ENCODE peak calls at places on chromosomes 12 and 14, in four cellular contexts. One of them, this sample, is unnamed.
A peak's percentile ranks its signal among the peaks of the same experiment; 100 is the strongest.

GRCh38 chr12:115870527-115870926 is 407.0 kb downstream of the MED13L start:
- DNase-seq in GM10248: no peak
- DNase-seq in heart right ventricle: peak; percentile 26
- DNase-seq in endothelial cell of umbilical vein: no peak
- DNase-seq in this sample: no peak

GRCh38 chr14:72643317-72643801 is 250.5 kb downstream of the DPF3 start:
- DNase-seq in GM10248: no peak
- DNase-seq in heart right ventricle: no peak
- DNase-seq in endothelial cell of umbilical vein: peak; percentile 96
- DNase-seq in this sample: no peak

GRCh38 chr12:131276501-131277185 is 322.9 kb downstream of the ADGRD1 start:
- DNase-seq in GM10248: no peak
- DNase-seq in heart right ventricle: no peak
- DNase-seq in endothelial cell of umbilical vein: no peak
- DNase-seq in this sample: no peak

GRCh38 chr12:46452061-46452615 is 79.6 kb upstream of the SLC38A2 start:
- DNase-seq in GM10248: no peak
- DNase-seq in heart right ventricle: no peak
- DNase-seq in endothelial cell of umbilical vein: peak; percentile 62
- DNase-seq in this sample: no peak

GRCh38 chr12:232731-233614 is 19.0 kb upstream of the SLC6A12 start:
- DNase-seq in GM10248: no peak
- DNase-seq in heart right ventricle: no peak
- DNase-seq in endothelial cell of umbilical vein: no peak
- DNase-seq in this sample: no peak

GRCh38 chr12:57027805-57028153 is 11.4 kb upstream of the TAC3 start:
- DNase-seq in GM10248: no peak
- DNase-seq in heart right ventricle: no peak
- DNase-seq in endothelial cell of umbilical vein: no peak
- DNase-seq in this sample: no peak

GRCh38 chr12:602700-603068 is 60.6 kb downstream of the NINJ2 start:
- DNase-seq in GM10248: no peak
- DNase-seq in heart right ventricle: no peak
- DNase-seq in endothelial cell of umbilical vein: no peak
- DNase-seq in this sample: no peak

GRCh38 chr12:114361545-114361944 is 44.4 kb downstream of the TBX5 start:
- DNase-seq in GM10248: no peak
- DNase-seq in heart right ventricle: no peak
- DNase-seq in endothelial cell of umbilical vein: no peak
- DNase-seq in this sample: no peak

GRCh38 chr14:105086833-105087307 is 21.6 kb upstream of the GPR132 start:
- DNase-seq in GM10248: peak; percentile 87
- DNase-seq in heart right ventricle: peak; percentile 85
- DNase-seq in endothelial cell of umbilical vein: peak; percentile 68
- DNase-seq in this sample: peak; percentile 89

GRCh38 chr12:6647083-6647604 is at the start of gene ACRBP:
- DNase-seq in GM10248: peak; percentile 78
- DNase-seq in heart right ventricle: peak; percentile 87
- DNase-seq in endothelial cell of umbilical vein: peak; percentile 73
- DNase-seq in this sample: peak; percentile 38

GRCh38 chr14:96384740-96385139 is 7.2 kb upstream of the AK7 start:
- DNase-seq in GM10248: no peak
- DNase-seq in heart right ventricle: no peak
- DNase-seq in endothelial cell of umbilical vein: no peak
- DNase-seq in this sample: no peak

GRCh38 chr14:93970967-93971634 is 5.3 kb downstream of the ASB2 start:
- DNase-seq in GM10248: peak; percentile 77
- DNase-seq in heart right ventricle: no peak
- DNase-seq in endothelial cell of umbilical vein: no peak
- DNase-seq in this sample: peak; percentile 35

GRCh38 chr12:62135553-62136200 is 124.5 kb upstream of the USP15 start:
- DNase-seq in GM10248: no peak
- DNase-seq in heart right ventricle: no peak
- DNase-seq in endothelial cell of umbilical vein: no peak
- DNase-seq in this sample: no peak

GRCh38 chr12:47155457-47156166 is 75.9 kb upstream of the AMIGO2 start:
- DNase-seq in GM10248: no peak
- DNase-seq in heart right ventricle: no peak
- DNase-seq in endothelial cell of umbilical vein: no peak
- DNase-seq in this sample: no peak

GRCh38 chr14:91931478-91932088 is 15.9 kb downstream of the FBLN5 start:
- DNase-seq in GM10248: no peak
- DNase-seq in heart right ventricle: no peak
- DNase-seq in endothelial cell of umbilical vein: no peak
- DNase-seq in this sample: no peak

GRCh38 chr12:10223208-10223607 is 10.5 kb downstream of the GABARAPL1 start:
- DNase-seq in GM10248: no peak
- DNase-seq in heart right ventricle: no peak
- DNase-seq in endothelial cell of umbilical vein: no peak
- DNase-seq in this sample: no peak

GRCh38 chr12:101078881-101079280 is 131.2 kb downstream of the SLC5A8 start:
- DNase-seq in GM10248: no peak
- DNase-seq in heart right ventricle: no peak
- DNase-seq in endothelial cell of umbilical vein: no peak
- DNase-seq in this sample: no peak

GRCh38 chr14:52545584-52546317 is 6.6 kb downstream of the TXNDC16 start:
- DNase-seq in GM10248: no peak
- DNase-seq in heart right ventricle: no peak
- DNase-seq in endothelial cell of umbilical vein: no peak
- DNase-seq in this sample: no peak

GRCh38 chr14:80996049-80996901 is 40.9 kb downstream of the TSHR start:
- DNase-seq in GM10248: peak; percentile 38
- DNase-seq in heart right ventricle: no peak
- DNase-seq in endothelial cell of umbilical vein: peak; percentile 44
- DNase-seq in this sample: no peak

GRCh38 chr12:12003609-12004008 is 67.1 kb upstream of the BCL2L14 start:
- DNase-seq in GM10248: no peak
- DNase-seq in heart right ventricle: no peak
- DNase-seq in endothelial cell of umbilical vein: no peak
- DNase-seq in this sample: no peak

GRCh38 chr12:3604750-3605638 is 114.0 kb downstream of the PRMT8 start:
- DNase-seq in GM10248: no peak
- DNase-seq in heart right ventricle: peak; percentile 80
- DNase-seq in endothelial cell of umbilical vein: peak; percentile 41
- DNase-seq in this sample: no peak

GRCh38 chr14:106564058-106564643 is 1037.8 kb downstream of the TMEM121 start:
- DNase-seq in GM10248: peak; percentile 62
- DNase-seq in heart right ventricle: no peak
- DNase-seq in endothelial cell of umbilical vein: no peak
- DNase-seq in this sample: peak; percentile 59

GRCh38 chr12:57896437-57897201 is 44.7 kb upstream of the ATP23 start:
- DNase-seq in GM10248: no peak
- DNase-seq in heart right ventricle: peak; percentile 83
- DNase-seq in endothelial cell of umbilical vein: peak; percentile 75
- DNase-seq in this sample: no peak

GRCh38 chr12:5785601-5786000 is 159.5 kb downstream of the ANO2 start:
- DNase-seq in GM10248: no peak
- DNase-seq in heart right ventricle: no peak
- DNase-seq in endothelial cell of umbilical vein: no peak
- DNase-seq in this sample: no peak

GRCh38 chr12:124508323-124509096 is 58.9 kb downstream of the NCOR2 start:
- DNase-seq in GM10248: peak; percentile 60
- DNase-seq in heart right ventricle: peak; percentile 23
- DNase-seq in endothelial cell of umbilical vein: no peak
- DNase-seq in this sample: no peak

GRCh38 chr12:71011261-71011660 is 90.7 kb upstream of the PTPRR start:
- DNase-seq in GM10248: no peak
- DNase-seq in heart right ventricle: no peak
- DNase-seq in endothelial cell of umbilical vein: no peak
- DNase-seq in this sample: no peak

GRCh38 chr12:17976202-17976601 is 113.8 kb downstream of the RERGL start:
- DNase-seq in GM10248: no peak
- DNase-seq in heart right ventricle: no peak
- DNase-seq in endothelial cell of umbilical vein: peak; percentile 28
- DNase-seq in this sample: no peak

DNA sequence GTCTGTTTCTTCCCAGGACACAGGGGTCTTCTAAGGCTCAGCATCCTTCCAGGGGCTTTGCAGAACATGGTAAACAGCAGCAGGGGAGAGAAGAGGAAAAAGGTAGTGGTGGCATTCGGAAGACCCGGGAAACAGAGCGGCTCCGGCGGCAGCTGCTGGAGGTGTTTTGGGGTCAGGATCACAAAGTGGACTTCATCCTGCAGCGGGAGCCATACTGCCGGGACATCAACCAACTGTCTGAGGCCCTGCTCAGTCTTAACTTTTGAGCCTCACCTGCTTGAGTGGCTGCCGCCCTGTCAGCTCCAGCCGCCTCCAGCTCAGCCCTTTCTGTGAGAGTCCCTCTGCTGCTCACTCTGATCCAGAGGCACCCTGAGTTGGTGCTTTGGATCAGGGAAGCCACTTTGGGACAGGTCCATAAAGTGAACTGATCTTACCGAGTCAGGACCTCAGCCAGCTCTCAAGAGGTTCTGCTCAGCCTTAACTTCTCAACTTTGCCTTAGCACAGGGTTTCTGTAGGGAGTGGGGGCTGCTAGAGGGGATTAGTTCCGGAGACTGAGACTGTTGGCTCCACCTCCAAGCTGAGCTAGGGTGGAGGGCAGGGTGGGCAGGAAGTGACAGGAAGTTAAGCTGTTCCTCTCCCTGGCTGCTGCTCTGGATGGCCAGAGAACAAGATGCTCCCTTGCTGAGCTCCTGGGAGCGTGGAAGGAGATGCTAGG is 5.4 kb downstream of the SDR39U1 start:
- DNase-seq in GM10248: no peak
- DNase-seq in heart right ventricle: no peak
- DNase-seq in endothelial cell of umbilical vein: peak; percentile 22
- DNase-seq in this sample: no peak
- TF ChIP-seq CTCF in GM10248: no peak
- TF ChIP-seq CTCF in heart right ventricle: peak; percentile 31
- TF ChIP-seq CTCF in endothelial cell of umbilical vein: no peak
- TF ChIP-seq CTCF in this sample: peak; percentile 26

DNA sequence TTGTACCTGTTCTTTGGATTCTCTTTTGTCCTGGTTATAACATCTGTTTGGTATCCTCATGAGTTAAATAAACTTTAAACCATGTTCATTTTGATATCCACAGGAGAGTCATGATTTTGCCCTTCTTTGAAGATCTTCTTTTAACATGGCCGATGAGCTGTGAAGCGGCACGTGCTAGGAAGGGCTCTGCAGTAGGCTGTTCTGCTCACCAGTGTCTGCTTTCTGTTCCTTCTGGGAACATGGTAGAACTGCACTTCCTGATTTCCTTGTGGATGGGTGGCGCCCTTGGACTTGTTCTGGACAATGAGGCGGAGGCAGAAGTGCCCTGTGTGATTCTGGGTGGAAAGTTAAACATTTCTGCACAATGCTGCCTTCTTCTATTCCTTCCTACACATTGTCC is 138.1 kb downstream of the TMEM132D start:
- DNase-seq in GM10248: no peak
- DNase-seq in heart right ventricle: no peak
- DNase-seq in endothelial cell of umbilical vein: no peak
- DNase-seq in this sample: no peak
- TF ChIP-seq CTCF in GM10248: no peak
- TF ChIP-seq CTCF in heart right ventricle: no peak
- TF ChIP-seq CTCF in endothelial cell of umbilical vein: no peak
- TF ChIP-seq CTCF in this sample: no peak

DNA sequence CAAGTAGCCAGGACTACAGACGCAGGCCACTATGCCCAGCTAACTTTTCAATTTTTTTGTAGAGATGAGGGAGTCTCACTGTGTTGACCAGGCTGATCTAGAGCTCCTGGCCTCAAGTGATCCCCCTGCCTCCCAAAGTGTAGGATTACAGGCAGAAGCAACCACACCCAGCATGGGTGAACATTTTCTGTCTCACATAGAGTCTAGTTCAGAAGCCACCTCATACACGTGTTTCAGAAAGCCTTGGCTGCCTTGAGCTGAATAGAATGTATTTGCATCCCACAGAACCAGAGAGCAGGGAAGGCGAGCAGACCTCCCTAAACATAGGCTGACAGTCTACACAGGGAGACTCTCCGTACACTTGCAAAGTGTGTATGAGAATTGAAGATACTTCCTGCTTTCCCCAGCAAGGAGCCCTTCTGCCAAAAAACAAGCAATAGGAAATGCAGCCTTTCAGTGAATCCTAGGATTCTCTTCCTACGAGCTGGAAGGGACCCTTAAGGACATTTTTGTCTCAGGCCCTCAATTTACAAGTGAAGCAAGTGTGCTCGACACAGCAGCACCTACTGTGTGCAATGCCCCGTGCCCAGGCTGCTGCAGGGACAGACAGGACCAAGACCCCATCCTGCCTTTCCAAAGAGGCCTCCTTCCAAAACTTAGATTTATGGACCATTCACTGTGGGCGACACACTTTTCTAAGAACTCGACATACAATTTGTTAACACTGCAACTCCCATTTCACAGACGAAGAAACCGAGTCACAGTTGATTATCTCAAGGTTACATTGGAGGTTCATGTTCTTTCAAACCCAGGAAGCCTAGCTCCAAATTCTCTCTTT is 11.2 kb downstream of the NUAK1 start:
- DNase-seq in GM10248: no peak
- DNase-seq in heart right ventricle: no peak
- DNase-seq in endothelial cell of umbilical vein: no peak
- DNase-seq in this sample: no peak
- TF ChIP-seq CTCF in GM10248: no peak
- TF ChIP-seq CTCF in heart right ventricle: no peak
- TF ChIP-seq CTCF in endothelial cell of umbilical vein: no peak
- TF ChIP-seq CTCF in this sample: no peak

GRCh38 chr12:112420740-112421139 is 2.0 kb downstream of the PTPN11 start:
- DNase-seq in GM10248: no peak
- DNase-seq in heart right ventricle: no peak
- DNase-seq in endothelial cell of umbilical vein: no peak
- DNase-seq in this sample: no peak

GRCh38 chr12:112421363-112421762 is 2.6 kb downstream of the PTPN11 start:
- DNase-seq in GM10248: no peak
- DNase-seq in heart right ventricle: no peak
- DNase-seq in endothelial cell of umbilical vein: no peak
- DNase-seq in this sample: no peak

GRCh38 chr12:112419269-112420133 is 754 bp downstream of the PTPN11 start:
- DNase-seq in GM10248: no peak
- DNase-seq in heart right ventricle: peak; percentile 63
- DNase-seq in endothelial cell of umbilical vein: peak; percentile 75
- DNase-seq in this sample: no peak

GRCh38 chr12:112418248-112418595 is 525 bp upstream of the PTPN11 start:
- DNase-seq in GM10248: no peak
- DNase-seq in heart right ventricle: no peak
- DNase-seq in endothelial cell of umbilical vein: no peak
- DNase-seq in this sample: no peak

DNA sequence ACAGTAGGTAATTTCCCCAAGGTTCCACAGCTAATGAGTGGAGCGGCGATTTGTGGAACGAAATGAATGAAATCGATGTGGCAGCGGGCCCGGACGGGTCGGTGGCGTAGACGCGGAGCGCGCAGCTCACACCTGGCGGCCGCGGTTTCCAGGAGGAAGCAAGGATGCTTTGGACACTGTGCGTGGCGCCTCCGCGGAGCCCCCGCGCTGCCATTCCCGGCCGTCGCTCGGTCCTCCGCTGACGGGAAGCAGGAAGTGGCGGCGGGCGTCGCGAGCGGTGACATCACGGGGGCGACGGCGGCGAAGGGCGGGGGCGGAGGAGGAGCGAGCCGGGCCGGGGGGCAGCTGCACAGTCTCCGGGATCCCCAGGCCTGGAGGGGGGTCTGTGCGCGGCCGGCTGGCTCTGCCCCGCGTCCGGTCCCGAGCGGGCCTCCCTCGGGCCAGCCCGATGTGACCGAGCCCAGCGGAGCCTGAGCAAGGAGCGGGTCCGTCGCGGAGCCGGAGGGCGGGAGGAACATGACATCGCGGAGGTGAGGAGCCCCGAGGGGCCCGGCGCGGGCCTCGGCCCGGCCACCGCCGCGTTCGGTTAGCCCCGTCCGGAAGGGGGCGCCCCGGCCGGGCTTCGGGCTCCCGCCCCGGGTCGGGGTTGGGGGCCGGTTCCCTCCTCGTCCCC is at the start of gene PTPN11:
- DNase-seq in GM10248: peak; percentile 90
- DNase-seq in heart right ventricle: peak; percentile 91
- DNase-seq in endothelial cell of umbilical vein: peak; percentile 89
- DNase-seq in this sample: peak; percentile 88
- TF ChIP-seq CTCF in GM10248: peak; percentile 33
- TF ChIP-seq CTCF in heart right ventricle: peak; percentile 29
- TF ChIP-seq CTCF in endothelial cell of umbilical vein: peak; percentile 46
- TF ChIP-seq CTCF in this sample: peak; percentile 10